ENCODE peak calls at places on chromosomes 16 and 17, in six cellular contexts. U is aorta; B is stimulated activated CD4-positive, alpha-beta T cell treated with anti-CD3 and anti-CD28 coated beads, Interleukin-2, amount 100 ng/mL, for 24 hours; T is activated T-cell treated with anti-CD3 and anti-CD28 coated beads, Interleukin-2, amount 50 U/mL, for 72 hours; Z is sigmoid colon; D is T-helper 9 cell. C is an unnamed sample.

GRCh38 chr16:51907680-51908079 is 639.3 kb downstream of the TOX3 start:
- DNase-seq in U (no peak), B (no peak), T (no peak), Z (no peak), D (no peak), C (no peak)

GRCh38 chr16:28838558-28838918 is 7.6 kb downstream of the TUFM start:
- DNase-seq in U (peak), B (no peak), T (no peak), Z (no peak), D (no peak), C (no peak)

GRCh38 chr17:61201211-61201610 is 198.4 kb upstream of the TBX2 start:
- DNase-seq in U (no peak), B (no peak), T (no peak), Z (no peak), D (no peak), C (no peak)

GRCh38 chr17:73058022-73058421 is 34.5 kb downstream of the SLC39A11 start:
- DNase-seq in U (no peak), B (no peak), T (no peak), Z (no peak), D (no peak), C (no peak)

GRCh38 chr16:87297918-87298631 is 19.1 kb downstream of the C16orf95 start:
- DNase-seq in U (no peak), B (peak), T (peak), Z (no peak), D (peak), C (no peak)

GRCh38 chr16:4212934-4213296 is 29.0 kb downstream of the SRL start:
- DNase-seq in U (no peak), B (no peak), T (no peak), Z (no peak), D (no peak), C (no peak)

GRCh38 chr17:34639706-34640425 is 60.5 kb downstream of the TMEM132E start:
- DNase-seq in U (no peak), B (no peak), T (no peak), Z (no peak), D (no peak), C (no peak)

GRCh38 chr17:9158545-9159452 is 137.5 kb downstream of the NTN1 start:
- DNase-seq in U (no peak), B (no peak), T (no peak), Z (peak), D (no peak), C (no peak)

GRCh38 chr16:73068546-73069401 is 20.8 kb upstream of the ZFHX3 start:
- DNase-seq in U (peak), B (no peak), T (no peak), Z (peak), D (no peak), C (peak)

GRCh38 chr16:65180986-65181710 is 59.3 kb upstream of the CDH11 start:
- DNase-seq in U (no peak), B (no peak), T (no peak), Z (no peak), D (no peak), C (no peak)

GRCh38 chr16:31427441-31428276 is 501 bp downstream of the COX6A2 start:
- DNase-seq in U (peak), B (peak), T (peak), Z (peak), D (peak), C (peak)

GRCh38 chr16:71895679-71896385 is 501 bp downstream of the IST1 start:
- DNase-seq in U (peak), B (no peak), T (no peak), Z (peak), D (no peak), C (peak)

GRCh38 chr17:48621410-48622387 is 4.5 kb downstream of the HOXB9 start:
- DNase-seq in U (no peak), B (no peak), T (no peak), Z (no peak), D (no peak), C (no peak)

GRCh38 chr17:4566785-4567184 is 6.4 kb upstream of the GGT6 start:
- DNase-seq in U (no peak), B (peak), T (peak), Z (no peak), D (no peak), C (no peak)

GRCh38 chr17:58432806-58433573 is 15.7 kb upstream of the RNF43 start:
- DNase-seq in U (no peak), B (no peak), T (no peak), Z (no peak), D (no peak), C (no peak)

GRCh38 chr17:50181601-50182345 is 16.0 kb downstream of the SGCA start:
- DNase-seq in U (peak), B (no peak), T (no peak), Z (no peak), D (no peak), C (no peak)

GRCh38 chr17:4858880-4859260 is 25.7 kb downstream of the MINK1 start:
- DNase-seq in U (peak), B (no peak), T (no peak), Z (peak), D (no peak), C (peak)

GRCh38 chr16:24645739-24646645 is 83.5 kb upstream of the TNRC6A start:
- DNase-seq in U (no peak), B (no peak), T (no peak), Z (peak), D (no peak), C (no peak)

GRCh38 chr16:77896357-77896972 is 108.1 kb downstream of the VAT1L start:
- DNase-seq in U (no peak), B (no peak), T (no peak), Z (no peak), D (no peak), C (no peak)

GRCh38 chr17:6098466-6099180 is 28.4 kb downstream of the WSCD1 start:
- DNase-seq in U (no peak), B (no peak), T (no peak), Z (peak), D (no peak), C (no peak)